ENCODE peak calls at places on chromosomes 11 and 22, in four cellular contexts. O is left ventricle myocardium inferior, E is kidney epithelial cell, H is sigmoid colon. I is an unnamed sample.

GRCh38 chr11:86460461-86461404 is 86.0 kb downstream of the CCDC81 start:
- DNase-seq in O (no peak), H (no peak), E (no peak), I (no peak)

GRCh38 chr11:19819148-19819547 is 106.5 kb downstream of the NAV2 start:
- DNase-seq in E (no peak), H (no peak), O (no peak), I (no peak)

GRCh38 chr11:125332821-125333220 is 163.2 kb downstream of the FEZ1 start:
- DNase-seq in E (no peak), O (no peak), H (no peak), I (no peak)

GRCh38 chr11:118530180-118530682 is 761 bp upstream of the TMEM25 start:
- DNase-seq in O (no peak), H (no peak), E (no peak), I (no peak)

GRCh38 chr22:47142427-47143046 is 380.1 kb downstream of the TBC1D22A start:
- DNase-seq in O (no peak), H (no peak), E (no peak), I (no peak)

GRCh38 chr22:38193580-38193979 is 8.2 kb upstream of the MAFF start:
- DNase-seq in O (peak), E (no peak), H (no peak), I (no peak)

GRCh38 chr11:17381156-17381555 is 7.3 kb downstream of the KCNJ11 start:
- DNase-seq in H (no peak), E (no peak), O (no peak), I (no peak)

GRCh38 chr11:116773203-116774112 is 671 bp upstream of the BUD13 start:
- DNase-seq in E (peak), O (no peak), H (no peak), I (no peak)

GRCh38 chr11:28168718-28169117 is 60.5 kb downstream of the METTL15 start:
- DNase-seq in O (no peak), E (no peak), H (no peak), I (no peak)

GRCh38 chr11:44507896-44508440 is 57.5 kb upstream of the CD82 start:
- DNase-seq in H (no peak), O (no peak), E (no peak), I (no peak)

GRCh38 chr11:6894097-6894496 is 1.8 kb upstream of the OR2D2 start:
- DNase-seq in O (no peak), E (no peak), H (no peak), I (no peak)

GRCh38 chr22:27124336-27125023 is 467.1 kb downstream of the MIAT start:
- DNase-seq in E (no peak), H (peak), O (peak), I (peak)

GRCh38 chr11:110026823-110027626 is 66.2 kb upstream of the ZC3H12C start:
- DNase-seq in H (no peak), E (no peak), O (no peak), I (peak)

GRCh38 chr11:6705905-6706535 is 22.9 kb upstream of the MRPL17 start:
- DNase-seq in E (no peak), H (no peak), O (no peak), I (peak)

GRCh38 chr11:94968334-94968958 is 4.9 kb downstream of the CWC15 start:
- DNase-seq in E (no peak), H (no peak), O (no peak), I (no peak)

GRCh38 chr11:60919320-60919719 is 4.9 kb upstream of the TMEM132A start:
- DNase-seq in H (no peak), E (no peak), O (no peak), I (no peak)

GRCh38 chr11:76935030-76935429 is 74.3 kb downstream of the ACER3 start:
- DNase-seq in O (no peak), H (no peak), E (no peak), I (no peak)

GRCh38 chr11:20125927-20126326 is 34.3 kb downstream of the DBX1 start:
- DNase-seq in E (peak), H (no peak), O (no peak), I (no peak)

GRCh38 chr11:119101367-119101758 is 290 bp downstream of the DPAGT1 start:
- DNase-seq in O (no peak), H (no peak), E (no peak), I (no peak)

GRCh38 chr11:3158821-3159220 is 6.3 kb downstream of the OSBPL5 start:
- DNase-seq in E (no peak), H (no peak), O (peak), I (no peak)

GRCh38 chr22:43129426-43130425 is 13.5 kb downstream of the MCAT start:
- DNase-seq in E (no peak), O (no peak), H (no peak), I (peak)

GRCh38 chr11:61917357-61918109 is at the start of gene RAB3IL1:
- DNase-seq in H (peak), E (no peak), O (peak), I (no peak)

DNA sequence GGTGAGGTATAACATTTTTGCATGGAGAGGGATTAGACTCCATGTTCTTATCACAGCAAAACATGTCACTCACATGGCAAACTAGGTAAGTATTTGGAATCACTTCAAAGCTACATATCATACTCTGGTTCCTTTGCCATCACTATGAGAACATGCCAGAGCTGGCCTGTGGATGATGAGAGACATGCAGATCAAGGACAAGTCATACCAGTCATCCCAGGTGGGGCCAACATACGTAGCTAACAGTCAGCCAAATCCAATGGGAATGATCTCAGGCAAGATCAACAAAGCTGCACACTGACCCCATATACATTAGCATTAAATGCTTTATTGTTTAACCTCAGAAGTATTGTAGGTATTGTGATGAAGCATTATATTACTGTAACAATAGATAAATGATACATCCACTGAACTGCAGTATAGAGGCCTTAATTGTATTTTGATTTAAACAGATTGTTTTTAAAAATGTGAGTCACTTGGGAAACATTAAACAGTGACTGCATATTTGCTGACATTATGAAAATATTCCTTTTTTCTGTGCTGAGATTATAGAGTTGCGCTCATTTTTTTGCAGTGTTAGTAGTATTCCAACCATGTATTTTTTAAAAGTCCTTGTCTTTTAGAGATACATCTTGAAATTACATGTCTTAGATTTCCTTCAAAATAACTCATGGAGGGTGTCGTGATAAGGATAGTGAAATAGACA is 37.3 kb upstream of the ARL14EP start:
- DNase-seq in H (no peak), O (no peak), E (no peak), I (no peak)
- H3K4me3 ChIP-seq in H (no peak), O (no peak), E (no peak), I (no peak)

GRCh38 chr11:131688056-131688693 is 317.8 kb downstream of the NTM start:
- DNase-seq in H (no peak), O (peak), E (no peak), I (no peak)
- H3K4me3 ChIP-seq in H (peak), O (peak), E (peak), I (no peak)

DNA sequence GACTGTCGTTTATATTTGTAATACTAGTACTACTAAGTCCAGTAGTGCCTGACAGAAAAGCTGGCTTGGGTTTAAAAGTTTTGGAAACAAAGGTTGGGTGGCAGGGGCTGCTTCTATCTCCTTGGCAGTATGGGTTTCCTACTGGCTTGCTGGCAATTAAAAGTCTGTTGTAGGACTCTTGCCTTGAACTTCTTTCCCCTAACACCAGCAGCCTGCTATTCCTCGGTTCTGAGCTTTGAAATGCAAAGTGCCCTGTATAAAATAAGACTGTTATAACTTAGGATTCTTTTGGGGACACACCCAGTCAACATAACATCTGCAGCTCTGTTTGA is 1.3 kb downstream of the RNF169 start:
- DNase-seq in H (no peak), O (no peak), E (no peak), I (no peak)
- H3K4me3 ChIP-seq in H (peak), O (peak), E (peak), I (peak)

GRCh38 chr11:1705121-1706052 is 8.4 kb downstream of the KRTAP5-6 start:
- DNase-seq in O (no peak), H (no peak), E (peak), I (no peak)
- H3K4me3 ChIP-seq in O (no peak), H (no peak), E (no peak), I (no peak)

GRCh38 chr11:114311946-114312345 is 15.7 kb downstream of the NNMT start:
- DNase-seq in H (no peak), O (no peak), E (no peak), I (no peak)

GRCh38 chr11:114309517-114309916 is 13.3 kb downstream of the NNMT start:
- DNase-seq in E (no peak), O (no peak), H (no peak), I (no peak)

GRCh38 chr11:114310095-114310494 is 13.9 kb downstream of the NNMT start:
- DNase-seq in H (no peak), O (no peak), E (no peak), I (no peak)

GRCh38 chr11:114307524-114308203 is 11.5 kb downstream of the NNMT start:
- DNase-seq in E (peak), H (peak), O (peak), I (peak)

GRCh38 chr11:114308689-114309089 is 12.5 kb downstream of the NNMT start:
- DNase-seq in O (no peak), H (no peak), E (no peak), I (peak)
- H3K4me3 ChIP-seq in O (no peak), H (no peak), E (no peak), I (no peak)

GRCh38 chr11:35166369-35167360 is 27.7 kb downstream of the CD44 start:
- DNase-seq in E (peak), H (peak), O (no peak), I (no peak)

GRCh38 chr11:35168606-35169200 is 29.7 kb downstream of the CD44 start:
- DNase-seq in O (no peak), H (no peak), E (no peak), I (no peak)

GRCh38 chr11:35169754-35170153 is 30.8 kb downstream of the CD44 start:
- DNase-seq in O (no peak), E (no peak), H (no peak), I (no peak)

GRCh38 chr11:35165416-35166368 is 26.7 kb downstream of the CD44 start:
- DNase-seq in H (no peak), E (no peak), O (no peak), I (peak)

GRCh38 chr11:35167451-35167954 is 28.5 kb downstream of the CD44 start:
- DNase-seq in H (peak), O (no peak), E (no peak), I (no peak)
- H3K4me3 ChIP-seq in H (no peak), O (no peak), E (no peak), I (no peak)

GRCh38 chr11:266676-267439 is 11.3 kb upstream of the NLRP6 start:
- DNase-seq in H (no peak), E (no peak), O (no peak), I (peak)

GRCh38 chr11:259374-259773 is 18.8 kb upstream of the NLRP6 start:
- DNase-seq in H (no peak), E (no peak), O (no peak), I (no peak)

GRCh38 chr11:257766-258493 is 20.3 kb upstream of the NLRP6 start:
- DNase-seq in H (no peak), E (no peak), O (no peak), I (no peak)

GRCh38 chr11:256952-257737 is 20.4 kb downstream of the PSMD13 start:
- DNase-seq in H (no peak), O (no peak), E (no peak), I (peak)

DNA sequence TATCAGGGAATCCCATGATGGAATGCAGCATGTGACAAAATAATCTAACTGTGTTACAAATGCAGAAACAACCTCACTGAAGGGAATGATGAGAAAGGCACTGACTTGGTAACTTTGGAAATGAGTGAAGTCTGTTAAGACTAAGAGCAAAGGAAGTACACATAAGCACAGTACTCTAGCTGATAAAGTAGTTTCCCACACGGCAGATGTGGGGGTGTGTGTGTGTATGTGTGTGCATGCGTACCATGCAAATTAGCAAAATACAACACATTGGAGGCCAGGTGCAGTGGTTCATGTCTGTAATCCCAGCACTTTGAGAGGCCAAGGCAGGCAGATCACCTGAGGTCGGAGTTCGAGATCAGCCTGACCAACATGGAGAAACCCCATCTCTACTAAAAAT is 16.6 kb upstream of the NLRP6 start:
- DNase-seq in E (no peak), H (no peak), O (no peak), I (no peak)
- H3K4me3 ChIP-seq in E (no peak), H (no peak), O (no peak), I (no peak)

I was measured in HL-60.